ENCODE peak calls at places on chromosomes 6 and 20, in four cellular contexts. Q, I, N and S are unnamed samples.

GRCh38 chr6:31737315-31738047 is 1.2 kb upstream of the CLIC1 start:
- DNase-seq in Q (no peak), I (no peak), N (no peak), S (no peak)

GRCh38 chr6:161922631-161923119 is 648.8 kb upstream of the AGPAT4 start:
- DNase-seq in Q (no peak), I (peak; percentile 72), N (no peak), S (peak; percentile 62)

GRCh38 chr20:37911838-37912273 is 8.9 kb downstream of the VSTM2L start:
- DNase-seq in Q (no peak), I (peak; percentile 23), N (no peak), S (no peak)

GRCh38 chr6:107813555-107814194 is 10.4 kb downstream of the SCML4 start:
- DNase-seq in Q (peak; percentile 74), I (no peak), N (no peak), S (no peak)

GRCh38 chr6:96727144-96727543 is 110.1 kb downstream of the GPR63 start:
- DNase-seq in Q (no peak), I (no peak), N (no peak), S (no peak)

GRCh38 chr20:5364997-5365597 is 48.3 kb upstream of the PROKR2 start:
- DNase-seq in Q (no peak), I (peak; percentile 3), N (no peak), S (no peak)

GRCh38 chr6:41022294-41022693 is 16.7 kb downstream of the UNC5CL start:
- DNase-seq in Q (no peak), I (peak; percentile 8), N (no peak), S (no peak)

GRCh38 chr6:118319890-118320289 is 228.2 kb upstream of the PLN start:
- DNase-seq in Q (no peak), I (no peak), N (no peak), S (no peak)

GRCh38 chr20:17562804-17563305 is 7.0 kb upstream of the DSTN start:
- DNase-seq in Q (no peak), I (peak; percentile 93), N (peak; percentile 63), S (peak; percentile 63)

GRCh38 chr20:11810316-11811130 is 107.2 kb upstream of the BTBD3 start:
- DNase-seq in Q (no peak), I (peak; percentile 86), N (no peak), S (no peak)

GRCh38 chr20:44475694-44476560 is at the start of gene TTPAL:
- DNase-seq in Q (peak; percentile 94), I (peak; percentile 66), N (peak; percentile 94), S (peak; percentile 98)

GRCh38 chr6:44339301-44339700 is 3.1 kb upstream of the SPATS1 start:
- DNase-seq in Q (no peak), I (no peak), N (no peak), S (no peak)

GRCh38 chr6:30071081-30071818 is 4.3 kb downstream of the PPP1R11 start:
- DNase-seq in Q (no peak), I (peak; percentile 13), N (peak; percentile 44), S (no peak)

GRCh38 chr20:13468166-13468565 is 170.6 kb downstream of the TASP1 start:
- DNase-seq in Q (no peak), I (peak; percentile 12), N (no peak), S (no peak)

GRCh38 chr6:169960531-169960890 is 209.1 kb downstream of the ERMARD start:
- DNase-seq in Q (peak; percentile 53), I (no peak), N (no peak), S (no peak)

GRCh38 chr6:143775326-143775725 is 67.8 kb upstream of the LTV1 start:
- DNase-seq in Q (no peak), I (no peak), N (no peak), S (no peak)

GRCh38 chr6:97294451-97294850 is 11.4 kb upstream of the MMS22L start:
- DNase-seq in Q (no peak), I (peak; percentile 64), N (no peak), S (no peak)

GRCh38 chr20:37455659-37456058 is 65.4 kb upstream of the NNAT start:
- DNase-seq in Q (no peak), I (no peak), N (no peak), S (no peak)

GRCh38 chr6:158536084-158536890 is 23.6 kb upstream of the TMEM181 start:
- DNase-seq in Q (no peak), I (peak; percentile 47), N (peak; percentile 83), S (peak; percentile 69)

GRCh38 chr20:50919567-50919966 is 11.7 kb downstream of the ADNP start:
- DNase-seq in Q (no peak), I (peak; percentile 53), N (peak; percentile 64), S (no peak)

GRCh38 chr20:64116541-64117423 is 9.4 kb upstream of the NPBWR2 start:
- DNase-seq in Q (no peak), I (no peak), N (peak; percentile 42), S (peak; percentile 22)

GRCh38 chr6:25963426-25964123 is 973 bp downstream of the TRIM38 start:
- DNase-seq in Q (peak; percentile 74), I (no peak), N (no peak), S (no peak)
- H3K4me3 ChIP-seq in Q (peak overlapping the region; percentile 62), I (peak overlapping the region; percentile 59), N (peak overlapping the region; percentile 65), S (peak overlapping the region; percentile 77)

GRCh38 chr6:36715469-36715868 is 17.8 kb downstream of the RAB44 start:
- DNase-seq in Q (no peak), I (no peak), N (no peak), S (no peak)
- H3K27ac ChIP-seq in Q (no peak overlapping the region), I (no peak overlapping the region), N (no peak overlapping the region), S (no peak overlapping the region)

DNA sequence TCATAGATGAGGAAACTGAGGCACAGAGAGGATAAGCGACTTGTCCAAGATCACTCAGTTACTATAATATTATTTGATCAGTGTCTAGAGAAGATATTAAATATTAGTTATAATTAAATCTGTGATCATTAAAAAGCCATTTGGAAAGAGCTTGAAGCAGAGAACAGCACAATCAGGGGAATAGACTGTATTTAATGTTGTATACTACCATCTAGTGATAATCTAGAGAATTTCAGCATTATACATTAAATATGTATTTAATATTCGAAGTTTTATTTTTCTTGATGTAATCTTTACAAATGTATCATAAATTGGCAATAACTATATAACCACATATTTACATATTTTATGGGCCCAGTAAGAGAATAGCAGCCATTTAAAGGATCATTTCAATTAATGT is 20.2 kb upstream of the MTCL3 start:
- DNase-seq in Q (no peak), I (peak; percentile 16), N (no peak), S (no peak)
- H3K4me3 ChIP-seq in Q (no peak overlapping the region), I (no peak overlapping the region), N (no peak overlapping the region), S (no peak overlapping the region)

GRCh38 chr6:111122458-111123286 is 35.4 kb downstream of the SLC16A10 start:
- DNase-seq in Q (no peak), I (no peak), N (no peak), S (no peak)
- H3K27ac ChIP-seq in Q (no peak overlapping the region), I (no peak overlapping the region), N (no peak overlapping the region), S (peak overlapping the region; percentile 1)

DNA sequence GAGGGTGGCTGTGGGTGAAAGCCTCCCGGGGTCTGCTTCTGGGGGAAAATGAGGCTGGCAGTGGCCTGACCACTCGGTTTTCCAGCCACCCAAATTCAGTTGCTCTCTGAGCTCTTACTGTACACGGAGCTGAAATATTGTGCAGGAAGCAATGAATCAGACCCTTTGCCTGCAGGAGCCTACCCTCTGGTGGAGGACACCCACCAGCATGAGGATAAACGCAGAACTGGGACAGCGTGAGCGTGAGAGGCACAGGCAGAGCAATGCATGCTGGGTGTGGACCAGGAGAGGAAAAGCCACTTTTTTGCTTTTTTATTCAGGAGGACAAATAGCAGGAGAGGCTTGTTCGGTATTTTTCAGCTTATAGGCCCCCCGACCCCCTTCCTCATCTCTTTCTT is 298.1 kb downstream of the QKI start:
- DNase-seq in Q (no peak), I (no peak), N (no peak), S (no peak)
- H3K4me3 ChIP-seq in Q (no peak overlapping the region), I (no peak overlapping the region), N (no peak overlapping the region), S (no peak overlapping the region)

GRCh38 chr6:13765570-13765969 is 48.8 kb downstream of the MCUR1 start:
- DNase-seq in Q (no peak), I (peak; percentile 52), N (no peak), S (no peak)
- H3K27ac ChIP-seq in Q (no peak overlapping the region), I (no peak overlapping the region), N (no peak overlapping the region), S (no peak overlapping the region)

GRCh38 chr6:99590728-99591672 is 15.6 kb upstream of the PRDM13 start:
- DNase-seq in Q (peak; percentile 87), I (no peak), N (no peak), S (peak; percentile 47)
- H3K4me3 ChIP-seq in Q (no peak overlapping the region), I (no peak overlapping the region), N (peak overlapping the region; percentile 22), S (no peak overlapping the region)